ENCODE peak calls at places on chromosomes 16 and 17, in eight cellular contexts. A, U, X, T, L, K, W and O are unnamed samples.

GRCh38 chr16:76837872-76838271 is 353.1 kb upstream of the MON1B start:
- DNase-seq in A (no peak), U (no peak), X (no peak), T (no peak), L (no peak), K (no peak), W (no peak), O (no peak)

GRCh38 chr16:54846761-54847160 is 83.9 kb upstream of the IRX5 start:
- DNase-seq in A (no peak), U (no peak), X (no peak), T (peak), L (no peak), K (no peak), W (no peak), O (no peak)

GRCh38 chr17:74601944-74602572 is 10.0 kb upstream of the CD300LD start:
- DNase-seq in A (no peak), U (no peak), X (no peak), T (peak), L (no peak), K (no peak), W (peak), O (peak)

GRCh38 chr16:2689968-2690830 is 7.9 kb downstream of the KCTD5 start:
- DNase-seq in A (no peak), U (no peak), X (no peak), T (no peak), L (no peak), K (peak), W (no peak), O (no peak)

GRCh38 chr16:56625140-56625942 is at the start of gene MT1E:
- DNase-seq in A (peak), U (peak), X (peak), T (peak), L (no peak), K (peak), W (no peak), O (no peak)

GRCh38 chr17:30336369-30337171 is 2.7 kb upstream of the TMIGD1 start:
- DNase-seq in A (no peak), U (peak), X (no peak), T (peak), L (no peak), K (no peak), W (peak), O (peak)

GRCh38 chr16:85372627-85373372 is 240.3 kb upstream of the GSE1 start:
- DNase-seq in A (no peak), U (no peak), X (peak), T (peak), L (peak), K (peak), W (no peak), O (no peak)

GRCh38 chr17:39939588-39940419 is 12.3 kb downstream of the LRRC3C start:
- DNase-seq in A (no peak), U (no peak), X (peak), T (peak), L (peak), K (no peak), W (peak), O (no peak)

GRCh38 chr16:47461598-47462266 is 601 bp downstream of the PHKB start:
- DNase-seq in A (no peak), U (peak), X (no peak), T (peak), L (no peak), K (no peak), W (no peak), O (peak)

GRCh38 chr16:9557713-9558112 is 466.3 kb downstream of the HAPSTR1 start:
- DNase-seq in A (no peak), U (no peak), X (no peak), T (no peak), L (no peak), K (no peak), W (no peak), O (no peak)

GRCh38 chr16:23072084-23072599 is 77.1 kb downstream of the USP31 start:
- DNase-seq in A (peak), U (no peak), X (peak), T (no peak), L (no peak), K (peak), W (no peak), O (no peak)

GRCh38 chr17:63928966-63929695 is 3.0 kb downstream of the CD79B start:
- DNase-seq in A (no peak), U (no peak), X (no peak), T (no peak), L (no peak), K (no peak), W (no peak), O (no peak)

GRCh38 chr17:67559381-67559966 is 158.3 kb upstream of the NOL11 start:
- DNase-seq in A (no peak), U (no peak), X (no peak), T (no peak), L (no peak), K (no peak), W (peak), O (no peak)

GRCh38 chr17:17121162-17121561 is 78.9 kb downstream of the MPRIP start:
- DNase-seq in A (no peak), U (no peak), X (no peak), T (no peak), L (no peak), K (no peak), W (no peak), O (no peak)

GRCh38 chr17:37741334-37742113 is 3.3 kb downstream of the HNF1B start:
- DNase-seq in A (no peak), U (peak), X (no peak), T (no peak), L (no peak), K (no peak), W (no peak), O (no peak)

GRCh38 chr17:31917065-31917529 is 15.6 kb upstream of the UTP6 start:
- DNase-seq in A (no peak), U (no peak), X (no peak), T (no peak), L (no peak), K (peak), W (no peak), O (no peak)

GRCh38 chr16:77191259-77191969 is 424 bp downstream of the MON1B start:
- DNase-seq in A (no peak), U (no peak), X (no peak), T (peak), L (no peak), K (peak), W (no peak), O (peak)

GRCh38 chr17:63078707-63079106 is 112.7 kb downstream of the TANC2 start:
- DNase-seq in A (no peak), U (no peak), X (no peak), T (no peak), L (no peak), K (no peak), W (no peak), O (no peak)

GRCh38 chr17:80225230-80225629 is 5.0 kb downstream of the SLC26A11 start:
- DNase-seq in A (no peak), U (no peak), X (no peak), T (no peak), L (no peak), K (no peak), W (no peak), O (no peak)

DNA sequence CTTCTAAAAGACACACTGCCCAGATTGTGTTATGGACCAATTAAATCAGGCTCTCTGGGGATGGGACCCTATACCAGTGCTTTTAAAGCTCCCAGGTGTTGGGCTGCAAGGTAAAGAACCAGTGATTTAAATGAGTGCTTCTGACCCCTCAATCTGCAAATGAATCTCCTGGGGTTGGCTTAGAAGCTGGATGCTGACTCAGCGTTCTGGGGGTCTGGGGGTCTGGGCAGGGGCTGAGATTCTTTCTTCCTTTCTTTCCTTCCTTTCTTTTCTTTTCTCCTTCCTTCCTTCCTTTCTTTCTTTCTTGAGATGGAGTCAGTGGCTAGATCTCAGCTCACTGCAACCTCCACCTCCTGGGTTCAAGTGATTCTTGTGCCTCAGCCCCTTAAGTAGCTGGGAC is 2.0 kb upstream of the TVP23A start:
- DNase-seq in A (no peak), U (no peak), X (no peak), T (no peak), L (no peak), K (no peak), W (no peak), O (no peak)
- H3K4me3 ChIP-seq in A (no peak), U (no peak), X (no peak), T (no peak), L (no peak), K (no peak), W (no peak), O (no peak)

GRCh38 chr17:45315583-45316270 is 1.1 kb downstream of the MAP3K14 start:
- DNase-seq in A (no peak), U (no peak), X (no peak), T (no peak), L (no peak), K (no peak), W (no peak), O (peak)

GRCh38 chr17:45318561-45319230 is 1.9 kb upstream of the MAP3K14 start:
- DNase-seq in A (no peak), U (no peak), X (no peak), T (no peak), L (no peak), K (no peak), W (no peak), O (no peak)

GRCh38 chr17:45314761-45315549 is 1.9 kb downstream of the MAP3K14 start:
- DNase-seq in A (no peak), U (no peak), X (no peak), T (no peak), L (no peak), K (no peak), W (no peak), O (no peak)

GRCh38 chr17:45317113-45317820 is 447 bp upstream of the MAP3K14 start:
- DNase-seq in A (peak), U (peak), X (peak), T (peak), L (peak), K (peak), W (peak), O (peak)

DNA sequence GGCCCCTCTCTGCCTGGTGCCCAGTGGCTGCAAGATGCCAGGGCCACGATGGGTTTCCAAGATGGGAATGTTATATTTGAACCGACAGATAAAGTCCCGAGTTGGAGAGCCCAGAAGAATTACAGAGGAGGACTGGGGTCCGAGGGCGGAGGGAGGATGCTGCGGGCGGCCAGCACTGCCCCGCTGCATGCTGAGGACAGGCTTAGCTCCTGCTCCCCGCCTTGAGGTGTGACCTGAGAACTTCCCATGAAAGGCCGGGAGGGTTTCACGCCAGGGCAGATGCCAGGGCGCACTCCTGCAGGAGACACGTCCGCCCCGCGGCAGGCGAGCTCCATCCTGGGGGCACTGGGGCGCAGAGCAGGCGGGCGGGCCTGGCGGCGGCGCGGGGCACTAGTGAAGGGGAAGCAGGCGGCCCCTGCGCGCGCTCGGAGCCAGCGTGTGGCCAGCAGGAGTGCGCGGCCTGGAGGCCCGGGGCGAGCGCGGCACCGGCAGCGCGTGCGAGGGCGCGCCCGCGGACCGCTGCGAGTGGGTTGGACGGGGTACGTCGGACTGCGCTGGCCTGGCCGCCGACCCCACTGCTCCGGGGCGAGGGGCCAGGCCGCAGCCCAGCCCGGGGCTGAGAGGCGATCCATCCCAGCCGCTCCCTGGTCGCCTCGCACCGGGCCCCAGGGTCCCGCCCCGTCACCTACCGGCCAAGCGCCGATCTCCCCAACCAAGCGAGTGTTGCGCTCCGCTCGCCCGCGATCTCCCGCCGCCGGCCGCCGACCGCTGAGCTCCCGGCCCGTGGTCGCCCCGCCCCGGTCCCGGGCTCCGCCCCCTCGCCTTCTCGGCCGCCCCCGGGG is at the start of gene MAP3K14:
- DNase-seq in A (peak), U (peak), X (no peak), T (peak), L (no peak), K (peak), W (peak), O (peak)
- TF ChIP-seq CTCF in A (peak), U (no peak), X (no peak), T (no peak), L (peak), K (peak), W (peak), O (peak)

GRCh38 chr17:48276776-48277175 is 153.2 kb downstream of the SKAP1 start:
- DNase-seq in A (no peak), U (no peak), X (no peak), T (no peak), L (no peak), K (no peak), W (no peak), O (no peak)
- H3K4me3 ChIP-seq in A (no peak), U (no peak), X (no peak), T (no peak), L (no peak), K (no peak), W (no peak), O (no peak)

GRCh38 chr16:4693296-4693955 is at the start of gene NUDT16L1:
- DNase-seq in A (peak), U (peak), X (peak), T (peak), L (peak), K (peak), W (peak), O (peak)
- TF ChIP-seq CTCF in A (peak), U (no peak), X (no peak), T (peak), L (no peak), K (peak), W (no peak), O (no peak)

DNA sequence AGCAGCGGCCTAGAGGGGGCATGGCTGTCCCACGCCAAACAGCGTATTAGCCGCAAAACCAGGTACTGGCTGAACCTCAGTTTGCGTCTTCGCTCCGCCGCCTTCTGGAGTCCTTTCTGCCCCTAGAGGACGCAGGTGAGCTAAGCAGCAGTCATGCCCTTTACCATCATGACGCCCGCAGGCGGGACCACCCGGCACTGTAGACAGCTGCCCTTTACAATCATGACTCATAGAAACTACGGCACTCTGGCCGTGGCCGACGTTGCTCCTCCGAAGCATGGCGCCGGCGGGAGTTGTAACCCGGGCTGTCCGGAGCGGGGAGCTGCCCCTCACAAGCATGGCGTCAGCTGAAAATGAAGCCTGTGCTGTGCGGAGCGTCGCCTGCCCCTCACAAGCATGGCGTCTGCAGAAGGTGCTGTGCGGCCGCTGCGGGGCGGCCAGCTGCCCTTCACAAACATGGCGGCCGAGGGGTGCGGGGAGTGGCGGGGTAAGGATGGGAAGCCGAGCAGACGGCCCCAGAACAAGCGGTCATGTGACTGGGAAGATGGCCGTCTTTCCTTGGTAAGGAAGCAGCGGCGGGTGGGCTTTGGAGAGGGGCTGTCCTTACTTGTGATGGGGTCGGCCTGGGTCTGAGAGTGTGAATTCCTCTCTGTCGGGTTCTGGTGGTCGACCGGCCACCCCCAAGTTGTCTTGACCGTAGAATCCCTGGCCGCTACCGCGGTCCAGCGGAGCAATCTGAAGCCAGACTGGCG is at the start of gene VPS35L:
- DNase-seq in A (peak), U (peak), X (peak), T (peak), L (peak), K (peak), W (peak), O (peak)
- H3K4me3 ChIP-seq in A (peak), U (peak), X (peak), T (peak), L (peak), K (peak), W (peak), O (peak)

GRCh38 chr17:45306623-45307022 is 10.2 kb downstream of the MAP3K14 start:
- DNase-seq in A (no peak), U (no peak), X (no peak), T (no peak), L (no peak), K (no peak), W (no peak), O (peak)
- TF ChIP-seq CTCF in A (peak), U (no peak), X (no peak), T (no peak), L (peak), K (no peak), W (no peak), O (no peak)

DNA sequence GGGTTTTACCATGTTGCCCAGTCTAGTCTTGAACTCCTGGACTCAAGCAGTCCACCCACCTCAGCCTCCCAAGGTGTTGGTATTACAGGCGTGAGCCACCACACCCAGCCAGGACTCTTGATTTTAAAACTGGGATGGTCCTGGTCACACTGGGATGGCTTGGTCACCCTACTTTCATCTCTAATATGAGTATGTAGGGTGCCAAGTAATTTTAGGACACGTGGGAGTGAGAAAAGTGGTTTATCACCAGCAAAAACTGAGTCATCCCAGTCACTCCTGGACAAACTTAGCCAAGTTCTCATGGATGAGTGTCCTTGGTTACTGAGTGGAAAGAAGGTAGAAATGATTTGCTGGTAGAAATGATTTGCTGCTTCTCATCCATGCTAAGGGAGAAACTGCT is 9.9 kb downstream of the CLEC19A start:
- DNase-seq in A (no peak), U (no peak), X (no peak), T (no peak), L (no peak), K (no peak), W (no peak), O (no peak)
- H3K4me3 ChIP-seq in A (no peak), U (no peak), X (no peak), T (no peak), L (no peak), K (no peak), W (no peak), O (no peak)

GRCh38 chr17:65028537-65028843 is 28.1 kb downstream of the GNA13 start:
- DNase-seq in A (no peak), U (no peak), X (no peak), T (no peak), L (no peak), K (no peak), W (no peak), O (no peak)

GRCh38 chr17:65025288-65025687 is 31.3 kb downstream of the GNA13 start:
- DNase-seq in A (no peak), U (no peak), X (no peak), T (no peak), L (no peak), K (no peak), W (no peak), O (no peak)

GRCh38 chr17:65029605-65030308 is 26.8 kb downstream of the GNA13 start:
- DNase-seq in A (no peak), U (no peak), X (no peak), T (no peak), L (no peak), K (no peak), W (no peak), O (no peak)

GRCh38 chr17:65030618-65031017 is 25.9 kb downstream of the GNA13 start:
- DNase-seq in A (no peak), U (no peak), X (no peak), T (no peak), L (no peak), K (no peak), W (no peak), O (no peak)

DNA sequence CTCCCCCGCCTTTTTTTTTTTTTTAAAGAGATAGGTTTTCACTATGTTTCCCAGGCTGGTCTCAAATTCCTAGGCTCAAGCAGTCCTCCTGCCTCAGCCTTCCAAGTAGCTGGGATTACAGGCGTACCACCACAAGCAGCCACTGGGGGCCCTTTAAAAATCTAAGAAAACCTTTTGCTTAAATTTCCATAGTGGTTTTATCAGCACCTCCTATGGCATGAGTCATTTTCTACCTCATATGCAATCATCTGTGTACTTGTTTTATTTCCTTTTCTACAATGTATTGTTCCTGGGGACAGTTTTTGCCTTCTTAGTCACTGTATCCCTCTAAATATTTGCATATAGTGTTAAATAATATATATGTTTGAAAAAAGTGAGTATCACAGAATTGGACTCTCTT is 29.2 kb downstream of the GNA13 start:
- DNase-seq in A (no peak), U (no peak), X (no peak), T (peak), L (no peak), K (no peak), W (peak), O (peak)
- TF ChIP-seq CTCF in A (no peak), U (no peak), X (peak), T (peak), L (peak), K (peak), W (peak), O (peak)

GRCh38 chr16:52016387-52016786 is 530.6 kb downstream of the TOX3 start:
- DNase-seq in A (no peak), U (no peak), X (no peak), T (no peak), L (no peak), K (no peak), W (no peak), O (no peak)
- H3K4me3 ChIP-seq in A (no peak), U (no peak), X (no peak), T (no peak), L (no peak), K (no peak), W (no peak), O (no peak)